ENCODE peak calls at places on chromosomes 1 and 21, in seven cellular contexts. H is cardiac fibroblast, B is M059J, Q is NCI-H524 treated with DMSO at 0.1 percent for 48 hours, W is AG08396, Z is astrocyte, L is KG1. P is an unnamed sample.

GRCh38 chr21:45858180-45858579 is 123.4 kb upstream of the COL6A1 start:
- DNase-seq in H (no peak), B (no peak), Q (no peak), W (no peak), Z (no peak), L (no peak), P (no peak)

GRCh38 chr1:201756411-201756810 is 72.5 kb upstream of the IPO9 start:
- DNase-seq in H (peak), B (peak), Q (no peak), W (no peak), Z (peak), L (no peak), P (peak)

GRCh38 chr21:29481641-29482040 is 182.9 kb downstream of the BACH1 start:
- DNase-seq in H (peak), B (peak), Q (no peak), W (peak), Z (peak), L (no peak), P (peak)

GRCh38 chr1:230883964-230884363 is 15.6 kb upstream of the C1orf198 start:
- DNase-seq in H (no peak), B (no peak), Q (no peak), W (no peak), Z (no peak), L (no peak), P (no peak)

GRCh38 chr1:178530037-178530402 is 17.1 kb downstream of the TEX35 start:
- DNase-seq in H (peak), B (peak), Q (no peak), W (peak), Z (peak), L (no peak), P (peak)

GRCh38 chr1:201954263-201955008 is 867 bp upstream of the TIMM17A start:
- DNase-seq in H (no peak), B (no peak), Q (no peak), W (no peak), Z (no peak), L (no peak), P (peak)

GRCh38 chr1:115499253-115499652 is 142.5 kb upstream of the VANGL1 start:
- DNase-seq in H (no peak), B (no peak), Q (no peak), W (no peak), Z (no peak), L (no peak), P (no peak)

GRCh38 chr21:34365794-34366193 is 2.0 kb downstream of the KCNE2 start:
- DNase-seq in H (no peak), B (no peak), Q (no peak), W (no peak), Z (no peak), L (no peak), P (no peak)

GRCh38 chr1:39266269-39266668 is 61.8 kb downstream of the MACF1 start:
- DNase-seq in H (peak), B (peak), Q (no peak), W (no peak), Z (no peak), L (no peak), P (peak)

GRCh38 chr1:42420911-42421585 is 34.8 kb downstream of the ZMYND12 start:
- DNase-seq in H (peak), B (peak), Q (peak), W (peak), Z (peak), L (no peak), P (peak)

GRCh38 chr1:25973610-25974355 is 24.1 kb downstream of the PAFAH2 start:
- DNase-seq in H (peak), B (peak), Q (no peak), W (no peak), Z (no peak), L (no peak), P (no peak)

GRCh38 chr1:42963378-42964005 is 4.8 kb upstream of the SLC2A1 start:
- DNase-seq in H (peak), B (peak), Q (no peak), W (peak), Z (peak), L (no peak), P (peak)

P was measured in mesenchymal stem cell.